ENCODE peak calls at places on chromosomes 12 and 14, in four cellular contexts. One of them, this sample, is unnamed.

GRCh38 chr12:119005832-119006360 is 24.6 kb downstream of the SRRM4 start:
- DNase-seq in right cardiac atrium: no peak
- DNase-seq in astrocyte: no peak
- DNase-seq in body of pancreas: no peak
- DNase-seq in this sample: no peak

GRCh38 chr14:103872492-103873113 is 25.2 kb upstream of the PPP1R13B start:
- DNase-seq in right cardiac atrium: no peak
- DNase-seq in astrocyte: no peak
- DNase-seq in body of pancreas: no peak
- DNase-seq in this sample: no peak

GRCh38 chr14:79581912-79582576 is 629.3 kb downstream of the DIO2 start:
- DNase-seq in body of pancreas: no peak
- DNase-seq in astrocyte: peak
- DNase-seq in right cardiac atrium: no peak
- DNase-seq in this sample: no peak

GRCh38 chr12:113788020-113788856 is 177.9 kb downstream of the RBM19 start:
- DNase-seq in right cardiac atrium: no peak
- DNase-seq in astrocyte: no peak
- DNase-seq in body of pancreas: no peak
- DNase-seq in this sample: no peak

GRCh38 chr14:96309907-96310330 is 53.2 kb downstream of the ATG2B start:
- DNase-seq in right cardiac atrium: no peak
- DNase-seq in body of pancreas: no peak
- DNase-seq in astrocyte: no peak
- DNase-seq in this sample: no peak

GRCh38 chr14:105283028-105283427 is 17.8 kb downstream of the BRF1 start:
- DNase-seq in right cardiac atrium: no peak
- DNase-seq in body of pancreas: no peak
- DNase-seq in astrocyte: no peak
- DNase-seq in this sample: no peak

GRCh38 chr12:916240-916639 is 33.3 kb downstream of the RAD52 start:
- DNase-seq in right cardiac atrium: peak
- DNase-seq in astrocyte: no peak
- DNase-seq in body of pancreas: no peak
- DNase-seq in this sample: no peak

GRCh38 chr12:16027012-16027411 is 115.9 kb downstream of the DERA start:
- DNase-seq in right cardiac atrium: no peak
- DNase-seq in body of pancreas: no peak
- DNase-seq in astrocyte: no peak
- DNase-seq in this sample: no peak

GRCh38 chr14:101733211-101733610 is 28.3 kb upstream of the PPP2R5C start:
- DNase-seq in astrocyte: peak
- DNase-seq in right cardiac atrium: no peak
- DNase-seq in body of pancreas: no peak
- DNase-seq in this sample: no peak

GRCh38 chr12:13339538-13339937 is 143.0 kb downstream of the EMP1 start:
- DNase-seq in right cardiac atrium: no peak
- DNase-seq in astrocyte: peak
- DNase-seq in body of pancreas: no peak
- DNase-seq in this sample: no peak

GRCh38 chr12:76032043-76032981 is 736 bp upstream of the PHLDA1 start:
- DNase-seq in body of pancreas: peak
- DNase-seq in astrocyte: peak
- DNase-seq in right cardiac atrium: peak
- DNase-seq in this sample: no peak

GRCh38 chr14:70718383-70719123 is 76.8 kb downstream of the TTC9 start:
- DNase-seq in body of pancreas: no peak
- DNase-seq in right cardiac atrium: no peak
- DNase-seq in astrocyte: no peak
- DNase-seq in this sample: no peak

GRCh38 chr12:82019533-82019932 is 260.4 kb upstream of the PPFIA2 start:
- DNase-seq in right cardiac atrium: no peak
- DNase-seq in astrocyte: no peak
- DNase-seq in body of pancreas: no peak
- DNase-seq in this sample: no peak

GRCh38 chr12:48388938-48389337 is 38.2 kb upstream of the ZNF641 start:
- DNase-seq in astrocyte: peak
- DNase-seq in right cardiac atrium: no peak
- DNase-seq in body of pancreas: no peak
- DNase-seq in this sample: no peak

GRCh38 chr12:115569694-115570093 is 707.8 kb downstream of the MED13L start:
- DNase-seq in right cardiac atrium: no peak
- DNase-seq in body of pancreas: no peak
- DNase-seq in astrocyte: peak
- DNase-seq in this sample: no peak

GRCh38 chr12:67271976-67272375 is 2.8 kb downstream of the CAND1 start:
- DNase-seq in astrocyte: peak
- DNase-seq in right cardiac atrium: no peak
- DNase-seq in body of pancreas: no peak
- DNase-seq in this sample: no peak

GRCh38 chr12:67270622-67271021 is 1.5 kb downstream of the CAND1 start:
- DNase-seq in astrocyte: no peak
- DNase-seq in body of pancreas: no peak
- DNase-seq in right cardiac atrium: no peak
- DNase-seq in this sample: no peak

GRCh38 chr12:67275380-67275913 is 6.3 kb downstream of the CAND1 start:
- DNase-seq in body of pancreas: no peak
- DNase-seq in right cardiac atrium: no peak
- DNase-seq in astrocyte: peak
- DNase-seq in this sample: no peak

GRCh38 chr12:67276469-67276868 is 7.3 kb downstream of the CAND1 start:
- DNase-seq in body of pancreas: no peak
- DNase-seq in astrocyte: peak
- DNase-seq in right cardiac atrium: no peak
- DNase-seq in this sample: no peak

GRCh38 chr12:67274186-67274585 is 5.0 kb downstream of the CAND1 start:
- DNase-seq in right cardiac atrium: no peak
- DNase-seq in body of pancreas: no peak
- DNase-seq in astrocyte: no peak
- DNase-seq in this sample: no peak
- H3K4me3 ChIP-seq in right cardiac atrium: no peak
- H3K4me3 ChIP-seq in body of pancreas: no peak
- H3K4me3 ChIP-seq in astrocyte: no peak
- H3K4me3 ChIP-seq in this sample: no peak

DNA sequence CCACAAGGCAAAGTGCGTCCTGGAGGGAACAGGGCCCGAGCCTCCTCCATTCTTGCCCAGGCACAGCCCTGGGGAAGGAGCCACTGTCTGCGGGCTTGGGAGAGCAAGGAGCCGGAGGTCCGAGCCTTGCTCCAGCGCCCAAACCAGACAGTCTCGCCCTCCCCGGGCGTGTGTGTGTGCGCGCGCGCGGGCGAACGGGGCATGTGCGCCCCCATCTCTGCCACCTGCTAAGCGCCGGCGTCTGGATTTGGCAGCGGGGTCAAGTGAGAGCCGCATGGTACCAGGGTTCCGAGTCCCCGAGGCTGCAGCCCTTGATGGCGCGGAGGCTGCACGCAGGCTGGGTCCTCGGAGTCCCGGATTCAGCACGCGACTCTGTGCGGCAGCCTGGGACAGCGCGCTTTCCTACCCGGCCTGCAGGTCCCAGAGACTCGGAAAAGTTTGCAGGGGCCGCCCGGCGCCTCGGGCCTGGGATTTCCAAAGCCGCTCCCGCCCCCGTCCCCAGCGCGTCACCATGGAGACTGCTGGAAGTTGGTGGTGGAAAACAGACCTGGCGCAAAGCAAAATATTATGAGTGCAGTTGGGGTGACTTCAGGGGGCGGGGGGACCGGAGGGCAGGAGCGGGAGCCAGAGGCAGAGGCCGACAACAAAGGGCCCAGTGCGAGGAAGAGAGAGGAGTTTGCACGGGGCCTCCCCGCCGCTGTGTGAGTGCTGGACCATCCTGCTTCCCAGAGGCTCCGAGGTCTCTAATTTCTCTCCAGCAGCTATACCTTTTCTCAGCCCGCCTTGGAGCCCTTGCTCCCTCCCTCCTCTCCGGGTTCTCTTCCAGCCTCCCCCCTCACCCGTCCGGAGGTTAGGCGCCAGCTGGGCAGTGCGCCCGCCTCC is 4.2 kb downstream of the RFX4 start:
- DNase-seq in body of pancreas: no peak
- DNase-seq in astrocyte: no peak
- DNase-seq in right cardiac atrium: no peak
- DNase-seq in this sample: no peak
- H3K4me3 ChIP-seq in body of pancreas: no peak
- H3K4me3 ChIP-seq in astrocyte: no peak
- H3K4me3 ChIP-seq in right cardiac atrium: no peak
- H3K4me3 ChIP-seq in this sample: peak

DNA sequence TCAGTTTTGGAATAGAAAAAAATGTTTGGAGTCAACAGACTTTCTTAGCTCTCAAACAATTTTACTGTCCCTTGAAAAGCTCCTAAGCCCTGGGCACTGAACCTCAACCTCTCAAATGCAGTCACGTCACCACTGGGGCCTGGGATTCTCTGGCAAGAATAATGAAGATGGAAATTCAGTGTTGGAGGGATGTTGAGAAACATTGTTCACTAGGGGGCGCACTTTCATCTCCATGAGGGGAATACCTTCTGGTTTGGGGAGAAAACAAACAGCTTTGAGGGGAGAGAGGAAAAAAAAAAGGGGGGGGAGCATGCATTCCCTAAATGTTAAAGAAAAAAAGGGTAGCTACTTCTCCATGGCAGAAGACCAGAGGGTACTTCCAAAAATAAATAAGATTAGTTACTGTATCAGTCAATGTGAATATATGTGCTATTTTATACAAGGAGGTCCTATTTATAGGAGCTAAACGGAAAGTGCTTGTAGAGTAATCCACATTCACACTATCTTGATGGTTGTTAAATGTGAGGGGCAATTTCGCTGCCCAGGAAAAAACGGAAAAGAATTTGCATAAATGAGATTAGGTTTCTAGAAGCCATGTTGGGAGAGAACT is 5.8 kb upstream of the TBPL2 start:
- DNase-seq in body of pancreas: peak
- DNase-seq in right cardiac atrium: no peak
- DNase-seq in astrocyte: peak
- DNase-seq in this sample: peak
- H3K4me3 ChIP-seq in body of pancreas: no peak
- H3K4me3 ChIP-seq in right cardiac atrium: no peak
- H3K4me3 ChIP-seq in astrocyte: no peak
- H3K4me3 ChIP-seq in this sample: no peak

GRCh38 chr12:132393245-132393795 is 63.9 kb upstream of the GALNT9 start:
- DNase-seq in astrocyte: no peak
- DNase-seq in right cardiac atrium: peak
- DNase-seq in body of pancreas: no peak
- DNase-seq in this sample: no peak
- H3K4me3 ChIP-seq in astrocyte: no peak
- H3K4me3 ChIP-seq in right cardiac atrium: no peak
- H3K4me3 ChIP-seq in body of pancreas: no peak
- H3K4me3 ChIP-seq in this sample: no peak

DNA sequence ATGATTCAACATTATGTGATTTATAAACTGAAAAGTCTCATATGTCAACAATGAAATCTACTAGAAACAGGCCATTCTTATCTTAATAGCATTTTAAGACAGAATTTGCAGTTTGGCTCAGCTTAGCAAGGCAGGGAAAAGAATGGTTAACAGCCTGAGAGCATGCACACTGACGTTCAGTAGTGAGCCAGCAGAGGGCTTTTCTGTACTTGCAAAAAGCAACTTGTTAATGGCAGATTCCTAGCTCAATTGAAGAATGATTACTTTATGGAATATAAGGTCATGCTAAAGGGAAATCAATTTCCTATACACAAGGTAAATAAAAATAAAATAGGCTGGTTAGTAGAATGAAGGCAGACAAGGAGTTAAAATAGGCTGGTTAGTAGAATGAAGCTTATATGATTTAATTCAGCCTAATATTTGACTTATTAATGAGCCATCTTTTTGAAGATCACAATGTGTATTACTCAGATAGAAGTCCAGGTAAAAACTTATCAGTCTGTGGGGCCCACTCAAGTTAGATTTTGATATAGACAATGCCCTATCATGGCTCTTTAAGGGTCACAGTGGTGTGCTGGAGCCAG is 95.9 kb downstream of the OTOGL start:
- DNase-seq in astrocyte: peak
- DNase-seq in body of pancreas: no peak
- DNase-seq in right cardiac atrium: no peak
- DNase-seq in this sample: no peak
- H3K4me3 ChIP-seq in astrocyte: no peak
- H3K4me3 ChIP-seq in body of pancreas: no peak
- H3K4me3 ChIP-seq in right cardiac atrium: no peak
- H3K4me3 ChIP-seq in this sample: no peak

DNA sequence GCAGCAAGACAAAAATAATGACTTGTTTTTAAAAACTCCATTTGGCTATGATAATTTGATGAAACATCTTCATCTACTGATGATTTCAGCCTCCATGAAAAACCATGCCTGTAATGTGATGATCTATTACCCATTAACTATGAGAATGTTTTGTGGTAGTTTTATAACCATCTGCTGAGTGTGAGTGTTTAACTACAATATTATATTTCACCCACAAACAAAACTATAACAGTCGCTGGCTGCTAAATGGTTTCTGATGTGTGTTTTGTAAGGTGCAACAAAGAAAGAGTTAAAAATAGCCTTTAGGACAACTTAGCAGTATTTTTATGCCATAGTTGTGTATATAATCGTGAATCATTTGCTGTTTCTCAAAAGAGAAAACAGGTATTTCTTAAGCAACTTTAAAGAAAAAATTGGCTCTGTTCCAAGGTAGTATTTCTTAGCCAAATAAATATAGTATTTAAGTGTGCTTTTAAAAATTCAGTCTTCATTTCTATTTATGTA is 4.9 kb downstream of the PTHLH start:
- DNase-seq in body of pancreas: no peak
- DNase-seq in right cardiac atrium: no peak
- DNase-seq in astrocyte: peak
- DNase-seq in this sample: no peak
- H3K4me3 ChIP-seq in body of pancreas: no peak
- H3K4me3 ChIP-seq in right cardiac atrium: no peak
- H3K4me3 ChIP-seq in astrocyte: peak
- H3K4me3 ChIP-seq in this sample: no peak